ENCODE peak calls at places on chromosomes 16 and 17, in six cellular contexts. G is BE2C; Z is pons; C is central memory CD4-positive, alpha-beta T cell; N is activated CD8-positive, alpha-beta memory T cell treated with anti-CD3 and anti-CD28 coated beads for 48 hours; V is left lung. D is an unnamed sample.

GRCh38 chr16:61900482-61900881 is 135.8 kb downstream of the CDH8 start:
- DNase-seq in V (no peak), N (no peak), Z (no peak), C (no peak), G (no peak), D (no peak)

GRCh38 chr17:43874293-43874692 is 27.3 kb downstream of the CD300LG start:
- DNase-seq in Z (no peak), C (no peak), N (no peak), V (no peak), G (no peak), D (no peak)

GRCh38 chr16:10828851-10829331 is 10.3 kb upstream of the TVP23A start:
- DNase-seq in V (peak), Z (peak), G (peak), C (no peak), N (no peak), D (peak)

GRCh38 chr17:40352044-40352778 is 12.3 kb downstream of the GJD3 start:
- DNase-seq in C (no peak), G (no peak), V (no peak), Z (no peak), N (no peak), D (no peak)

GRCh38 chr16:29308644-29309546 is 97.6 kb downstream of the NPIPB11 start:
- DNase-seq in V (no peak), Z (no peak), G (no peak), C (no peak), N (no peak), D (no peak)

GRCh38 chr16:79911660-79912059 is 311.1 kb upstream of the MAF start:
- DNase-seq in V (no peak), N (no peak), C (no peak), G (no peak), Z (no peak), D (no peak)

GRCh38 chr17:77959926-77960521 is 1.5 kb downstream of the TNRC6C start:
- DNase-seq in Z (peak), C (peak), V (no peak), G (no peak), N (no peak), D (no peak)

GRCh38 chr17:63189082-63189481 is 223.0 kb downstream of the TANC2 start:
- DNase-seq in V (no peak), Z (no peak), G (no peak), N (no peak), C (no peak), D (peak)

GRCh38 chr17:83050651-83051422 is 28.6 kb upstream of the METRNL start:
- DNase-seq in Z (no peak), G (no peak), N (no peak), V (peak), C (no peak), D (no peak)

GRCh38 chr16:79648846-79649245 is 48.3 kb upstream of the MAF start:
- DNase-seq in V (no peak), C (no peak), G (no peak), N (no peak), Z (no peak), D (no peak)

GRCh38 chr17:4998666-4999428 is 1.1 kb downstream of the KIF1C start:
- DNase-seq in G (no peak), C (no peak), N (no peak), Z (no peak), V (no peak), D (no peak)

GRCh38 chr17:81719410-81720266 is 7.6 kb downstream of the SLC25A10 start:
- DNase-seq in V (no peak), G (no peak), Z (no peak), N (no peak), C (no peak), D (no peak)

GRCh38 chr17:80693511-80693910 is 148.9 kb downstream of the RPTOR start:
- DNase-seq in C (no peak), G (no peak), N (no peak), V (no peak), Z (no peak), D (no peak)